ENCODE peak calls at places on chromosomes 6 and 20, in seven cellular contexts. Q, B, T, Z, J, V and W are unnamed samples.

GRCh38 chr20:8404912-8405635 is 273.0 kb downstream of the PLCB1 start:
- DNase-seq in T (no peak), B (no peak), Q (no peak), J (no peak), V (no peak), Z (no peak), W (no peak)

GRCh38 chr20:5104479-5104878 is 15.3 kb downstream of the PCNA start:
- DNase-seq in T (no peak), Z (no peak), B (no peak), Q (no peak), J (no peak), V (no peak), W (no peak)

GRCh38 chr20:49979030-49979832 is 3.5 kb upstream of the SNAI1 start:
- DNase-seq in Z (peak; percentile 92), J (no peak), B (no peak), Q (peak; percentile 50), T (peak; percentile 68), V (peak; percentile 60), W (no peak)

GRCh38 chr6:13038315-13039261 is 289.7 kb downstream of the TBC1D7 start:
- DNase-seq in J (no peak), V (no peak), Z (no peak), T (no peak), B (no peak), Q (peak; percentile 53), W (no peak)

GRCh38 chr6:169881398-169881797 is 130.0 kb downstream of the ERMARD start:
- DNase-seq in J (no peak), V (no peak), T (no peak), Q (no peak), Z (no peak), B (no peak), W (no peak)

GRCh38 chr6:132752255-132752654 is 5.4 kb downstream of the VNN2 start:
- DNase-seq in Q (no peak), T (no peak), J (no peak), B (no peak), Z (no peak), V (no peak), W (no peak)

GRCh38 chr6:69408886-69409285 is 387.9 kb downstream of the LMBRD1 start:
- DNase-seq in T (no peak), B (no peak), V (no peak), Z (no peak), J (no peak), Q (no peak), W (no peak)

GRCh38 chr6:153989989-153990388 is 49.1 kb upstream of the OPRM1 start:
- DNase-seq in B (no peak), V (no peak), Z (no peak), Q (no peak), J (no peak), T (no peak), W (no peak)

GRCh38 chr20:50248104-50248631 is 57.5 kb downstream of the CEBPB start:
- DNase-seq in B (no peak), V (no peak), Z (peak; percentile 64), J (peak; percentile 63), Q (peak; percentile 12), T (peak; percentile 67), W (peak; percentile 74)

GRCh38 chr20:10501377-10501776 is 66.3 kb downstream of the SLX4IP start:
- DNase-seq in B (peak; percentile 89), Z (no peak), Q (peak; percentile 26), T (no peak), J (no peak), V (no peak), W (no peak)

GRCh38 chr20:50690562-50690978 is 772 bp downstream of the RIPOR3 start:
- DNase-seq in Q (no peak), V (no peak), Z (no peak), B (no peak), J (no peak), T (no peak), W (no peak)

GRCh38 chr6:53439556-53439955 is 90.8 kb upstream of the ELOVL5 start:
- DNase-seq in B (no peak), T (no peak), V (no peak), Z (no peak), Q (no peak), J (peak; percentile 59), W (no peak)

GRCh38 chr6:11771473-11772048 is 7.0 kb downstream of the ADTRP start:
- DNase-seq in V (no peak), J (peak; percentile 62), T (no peak), Z (no peak), Q (no peak), B (no peak), W (peak; percentile 24)

GRCh38 chr6:11772109-11772830 is 6.3 kb downstream of the ADTRP start:
- DNase-seq in Z (no peak), Q (no peak), J (peak; percentile 98), T (peak; percentile 68), V (peak; percentile 77), B (peak; percentile 49), W (peak; percentile 62)

GRCh38 chr6:11769244-11769643 is 9.4 kb downstream of the ADTRP start:
- DNase-seq in J (peak; percentile 40), Z (no peak), V (no peak), B (no peak), Q (no peak), T (no peak), W (peak; percentile 19)

GRCh38 chr6:11769816-11770545 is 8.6 kb downstream of the ADTRP start:
- DNase-seq in J (no peak), T (no peak), B (no peak), Z (no peak), Q (no peak), V (no peak), W (no peak)

DNA sequence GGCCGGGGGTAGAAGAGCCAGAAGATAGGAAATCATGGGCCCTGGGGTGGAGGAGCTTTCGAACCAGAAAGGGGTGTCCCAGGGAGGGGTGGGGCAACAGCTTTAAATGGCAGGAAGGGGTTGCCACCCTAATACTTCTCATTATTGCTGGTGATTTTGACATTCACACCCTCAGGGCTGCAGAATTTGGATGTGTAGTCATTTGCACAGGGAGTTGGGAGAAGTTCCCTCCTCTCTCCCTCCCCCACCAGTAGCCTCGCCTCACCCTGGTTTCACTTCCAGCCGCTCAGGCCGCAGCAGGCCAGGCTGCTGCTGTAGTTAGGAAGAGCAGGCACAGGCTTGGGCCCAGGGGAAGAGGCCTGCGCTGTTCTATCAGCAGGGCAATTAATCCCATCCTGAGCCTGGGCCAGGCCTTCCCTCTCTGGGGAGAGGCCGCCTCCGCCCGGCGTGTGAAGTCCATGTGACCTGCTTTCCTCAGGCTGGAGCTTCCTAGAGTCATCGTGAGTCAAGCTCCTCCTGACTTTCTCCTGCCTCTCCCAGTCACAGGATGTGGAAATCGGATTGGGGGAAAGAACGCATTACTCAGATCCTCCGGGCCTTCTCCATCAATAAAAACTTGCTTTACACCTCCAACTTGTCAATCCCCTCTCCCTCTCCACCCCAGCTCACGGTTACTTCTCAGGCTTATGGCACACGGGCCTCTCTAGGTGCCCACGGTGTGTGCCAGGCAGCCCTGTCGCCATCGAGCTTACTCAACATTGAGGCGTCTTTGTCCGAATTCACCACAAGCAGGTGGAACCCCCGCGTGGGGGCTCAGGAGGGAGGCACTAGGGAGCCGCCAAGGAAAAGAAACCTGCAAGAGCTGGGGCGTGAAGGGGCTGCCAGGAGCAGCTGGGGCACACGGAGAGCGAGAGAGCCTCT is 7.8 kb downstream of the ADTRP start:
- DNase-seq in J (peak; percentile 100), B (peak; percentile 77), T (peak; percentile 93), V (peak; percentile 92), Q (peak; percentile 94), Z (peak; percentile 89), W (peak; percentile 80)
- TF ChIP-seq POLR2A in J (peak; percentile 74), B (no peak), T (peak; percentile 60), V (no peak), Q (no peak), Z (no peak), W (peak; percentile 32)

DNA sequence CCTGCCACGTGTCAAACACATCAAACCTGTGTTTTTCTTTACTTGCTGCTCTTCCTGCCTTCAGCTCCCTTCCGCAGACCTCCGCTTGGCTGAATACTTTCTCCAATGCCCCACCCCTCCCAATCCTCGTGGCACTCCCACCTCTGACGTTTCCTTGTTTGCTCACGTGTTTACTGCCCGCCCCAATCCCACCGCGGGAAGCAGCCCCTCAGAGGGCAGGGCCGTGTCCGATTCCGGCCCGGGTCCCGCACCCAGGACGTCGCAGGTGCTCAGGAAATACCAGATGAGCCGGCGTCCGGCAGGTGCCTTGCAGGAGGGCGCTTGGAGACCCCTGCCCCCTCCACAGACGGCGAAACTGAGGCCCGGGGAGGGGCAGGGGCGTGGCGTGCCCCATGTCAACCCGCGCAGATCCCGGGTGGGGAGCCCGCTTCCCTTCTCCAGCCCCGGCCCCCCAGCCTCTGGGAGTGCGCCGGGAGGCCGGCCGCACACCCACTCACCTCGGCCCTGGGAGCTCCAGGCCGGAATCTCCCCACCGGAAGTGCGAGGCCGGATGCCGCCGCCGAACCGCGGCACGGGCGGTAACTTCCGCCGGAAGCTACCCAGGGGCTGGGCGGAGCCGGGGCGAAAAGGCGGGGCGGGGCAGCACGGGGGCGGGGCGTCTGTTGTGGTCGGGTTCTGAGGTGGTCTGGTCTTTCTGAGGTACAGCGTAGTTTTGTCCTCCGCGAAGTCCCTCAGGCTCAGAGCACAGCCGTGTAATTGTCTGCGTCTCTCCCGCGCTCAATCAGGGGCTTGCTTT is 42.3 kb downstream of the ELMO2 start:
- DNase-seq in Z (peak; percentile 98), B (peak; percentile 84), T (peak; percentile 93), J (peak; percentile 91), V (peak; percentile 86), Q (peak; percentile 90), W (peak; percentile 87)
- TF ChIP-seq POLR2A in Z (peak; percentile 68), B (peak; percentile 71), T (peak; percentile 88), J (peak; percentile 94), V (peak; percentile 70), Q (peak; percentile 40), W (peak; percentile 53)

DNA sequence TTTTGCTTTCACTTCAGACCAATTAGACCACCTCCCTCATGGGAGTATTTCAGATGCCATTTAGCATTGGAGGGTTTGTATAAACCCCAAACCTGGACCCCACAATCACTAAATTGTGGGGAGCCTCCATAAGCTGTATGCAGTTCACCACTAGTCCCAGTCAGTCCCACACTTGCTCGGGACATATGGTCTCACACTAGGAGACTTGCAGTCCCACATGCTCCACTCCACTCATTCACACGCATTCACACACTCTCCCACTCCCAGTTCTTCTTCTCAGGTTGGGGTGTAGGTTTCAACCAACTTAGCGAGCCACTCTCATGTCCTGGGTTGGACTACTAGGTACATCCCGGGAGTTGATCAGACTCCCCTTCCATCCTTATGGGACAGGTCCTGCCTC is 84.5 kb upstream of the GPR6 start:
- DNase-seq in Q (no peak), Z (no peak), V (no peak), T (no peak), J (no peak), B (no peak), W (no peak)
- TF ChIP-seq POLR2A in Q (no peak), Z (no peak), V (no peak), T (no peak), J (no peak), B (no peak), W (no peak)

GRCh38 chr6:33204415-33205171 is at the start of gene HSD17B8:
- DNase-seq in Q (peak; percentile 97), B (peak; percentile 93), Z (peak; percentile 96), T (peak; percentile 98), V (peak; percentile 85), J (peak; percentile 86), W (no peak)
- TF ChIP-seq POLR2A in Q (no peak), B (no peak), Z (no peak), T (peak; percentile 41), V (peak; percentile 13), J (peak; percentile 60), W (no peak)